ENCODE peak calls at places on chromosomes 4 and X, in ten cellular contexts. C is activated naive CD8-positive, alpha-beta T cell treated with anti-CD3 and anti-CD28 coated beads, Interleukin-2, amount 50 U/mL, for 24 hours; H is NCI-H345; Z is GM12865; E is EH; R is stomach; G is stimulated activated CD8-positive, alpha-beta memory T cell treated with anti-CD3 and anti-CD28 coated beads, Interleukin-7, amount 100 ng/mL, for 4 hours; P is stimulated activated naive B cell treated with anti-CD40 and anti-IgM and Interleukin-4, amounts not matched to agents 10 μg/mL and 1 μg/mL and 100 μg/mL, for 72 hours; A is stimulated activated CD4-positive, alpha-beta T cell treated with anti-CD3 and anti-CD28 coated beads, Interleukin-12 subunit alpha, Interleukin-12 subunit beta, amount 100 ng/mL, for 24 hours; I is ELF-1. N is an unnamed sample.

GRCh38 chr4:18464160-18464559 is 442.6 kb upstream of the LCORL start:
- DNase-seq in H (no peak), G (no peak), E (no peak), R (no peak), P (no peak), A (no peak), Z (no peak), I (no peak), C (no peak), N (no peak)

GRCh38 chr4:82543131-82543530 is 18.7 kb downstream of the TMEM150C start:
- DNase-seq in Z (no peak), E (no peak), R (no peak), C (no peak), A (no peak), H (no peak), I (no peak), G (no peak), P (no peak), N (no peak)

GRCh38 chr4:30454504-30454903 is 265.7 kb upstream of the PCDH7 start:
- DNase-seq in R (no peak), P (no peak), G (no peak), I (no peak), H (no peak), E (no peak), Z (no peak), C (no peak), A (no peak), N (no peak)

GRCh38 chr4:108743021-108743420 is 19.8 kb downstream of the ETNPPL start:
- DNase-seq in R (no peak), G (no peak), C (no peak), E (no peak), I (peak; percentile 13), A (no peak), P (no peak), Z (no peak), H (no peak), N (no peak)

GRCh38 chrX:12895856-12896255 is 10.6 kb upstream of the TLR8 start:
- DNase-seq in G (no peak), P (no peak), A (no peak), E (no peak), C (no peak), R (no peak), H (no peak), Z (no peak), I (no peak), N (no peak)

GRCh38 chr4:128427832-128428366 is 140.3 kb upstream of the PGRMC2 start:
- DNase-seq in R (peak; percentile 49), P (no peak), G (no peak), I (peak; percentile 35), E (peak; percentile 80), A (no peak), H (no peak), Z (peak; percentile 14), C (no peak), N (peak; percentile 88)

GRCh38 chr4:142043509-142043908 is 407.1 kb downstream of the IL15 start:
- DNase-seq in G (no peak), H (no peak), E (peak; percentile 77), Z (no peak), R (no peak), A (no peak), P (no peak), I (no peak), C (no peak), N (peak; percentile 58)

GRCh38 chr4:156294577-156294976 is 340.9 kb upstream of the CTSO start:
- DNase-seq in A (no peak), C (no peak), P (no peak), Z (peak; percentile 28), R (no peak), G (no peak), I (peak; percentile 61), E (peak; percentile 91), H (peak; percentile 32), N (peak; percentile 91)

GRCh38 chr4:123478859-123479345 is 82.3 kb downstream of the SPRY1 start:
- DNase-seq in R (peak; percentile 72), G (no peak), H (no peak), E (peak; percentile 91), C (peak; percentile 34), I (peak; percentile 89), P (no peak), Z (peak; percentile 8), A (no peak), N (peak; percentile 60)

GRCh38 chr4:48739560-48740019 is 40.5 kb downstream of the FRYL start:
- DNase-seq in P (no peak), I (no peak), R (no peak), G (no peak), Z (peak; percentile 56), H (no peak), C (no peak), E (no peak), A (no peak), N (no peak)

GRCh38 chrX:38930474-38930873 is 129.2 kb downstream of the MID1IP1 start:
- DNase-seq in G (no peak), E (no peak), I (no peak), A (no peak), R (no peak), C (no peak), Z (no peak), P (no peak), H (no peak), N (no peak)

GRCh38 chr4:118834070-118834469 is 1.9 kb downstream of the SEC24D start:
- DNase-seq in H (no peak), I (no peak), Z (peak; percentile 51), C (no peak), E (peak; percentile 44), A (no peak), G (no peak), P (no peak), R (no peak), N (peak; percentile 4)

GRCh38 chr4:20354120-20354519 is 102.4 kb downstream of the SLIT2 start:
- DNase-seq in P (no peak), G (no peak), H (no peak), Z (no peak), C (no peak), E (no peak), R (no peak), A (no peak), I (no peak), N (peak; percentile 44)

GRCh38 chr4:184328022-184328736 is 110.5 kb upstream of the ENPP6 start:
- DNase-seq in C (peak; percentile 44), I (no peak), P (peak; percentile 87), E (no peak), Z (peak; percentile 96), R (no peak), H (no peak), G (no peak), A (no peak), N (no peak)

GRCh38 chr4:38762560-38762959 is 20.2 kb downstream of the TLR10 start:
- DNase-seq in A (no peak), I (no peak), G (no peak), Z (peak; percentile 89), C (no peak), R (no peak), E (no peak), H (no peak), P (no peak), N (no peak)

GRCh38 chrX:44058339-44058738 is 85.1 kb upstream of the NDP start:
- DNase-seq in G (no peak), C (no peak), H (no peak), P (no peak), R (no peak), I (no peak), E (no peak), A (no peak), Z (no peak), N (no peak)

GRCh38 chr4:41125558-41126311 is 88.6 kb downstream of the APBB2 start:
- DNase-seq in G (no peak), H (no peak), R (no peak), Z (no peak), C (no peak), I (no peak), A (no peak), E (peak; percentile 55), P (no peak), N (no peak)

GRCh38 chr4:16265820-16266219 is 39.5 kb upstream of the TAPT1 start:
- DNase-seq in I (no peak), Z (no peak), H (no peak), A (no peak), R (no peak), P (no peak), C (no peak), E (no peak), G (no peak), N (no peak)

GRCh38 chr4:80500593-80500992 is 165.1 kb downstream of the CFAP299 start:
- DNase-seq in G (no peak), I (no peak), P (no peak), C (no peak), E (peak; percentile 4), R (no peak), H (no peak), A (no peak), Z (no peak), N (no peak)

GRCh38 chrX:10518073-10518472 is 102.3 kb downstream of the MID1 start:
- DNase-seq in P (no peak), I (no peak), R (no peak), A (no peak), H (no peak), Z (no peak), G (no peak), C (no peak), E (no peak), N (no peak)

GRCh38 chrX:82458207-82458754 is 1049.8 kb upstream of the POU3F4 start:
- DNase-seq in I (no peak), C (no peak), G (no peak), E (no peak), R (no peak), H (no peak), Z (no peak), A (no peak), P (no peak), N (no peak)

GRCh38 chr4:150140774-150141400 is 62.6 kb downstream of the DCLK2 start:
- DNase-seq in E (peak; percentile 81), A (no peak), H (no peak), R (no peak), G (no peak), P (no peak), Z (no peak), C (no peak), I (no peak), N (peak; percentile 84)

GRCh38 chrX:124098089-124098488 is 136.6 kb downstream of the STAG2 start:
- DNase-seq in I (no peak), A (no peak), H (peak; percentile 23), Z (peak; percentile 21), G (no peak), P (no peak), E (peak; percentile 39), R (no peak), C (no peak), N (peak; percentile 46)

GRCh38 chr4:99808260-99808857 is 8.3 kb upstream of the DAPP1 start:
- DNase-seq in Z (peak; percentile 80), R (peak; percentile 71), A (peak; percentile 45), P (peak; percentile 66), G (peak; percentile 60), I (peak; percentile 79), H (peak; percentile 45), E (peak; percentile 21), C (peak; percentile 71), N (peak; percentile 25)

GRCh38 chr4:148196168-148196567 is 246.0 kb downstream of the NR3C2 start:
- DNase-seq in G (no peak), H (peak; percentile 15), Z (no peak), E (peak; percentile 6), P (no peak), R (no peak), C (no peak), I (no peak), A (no peak), N (peak; percentile 46)

GRCh38 chr4:150280081-150280950 is 202.1 kb downstream of the DCLK2 start:
- DNase-seq in P (no peak), Z (no peak), E (peak; percentile 95), I (peak; percentile 55), H (no peak), G (no peak), R (no peak), A (no peak), C (no peak), N (peak; percentile 95)

GRCh38 chr4:130336585-130337217 is 1240.7 kb downstream of the C4orf33 start:
- DNase-seq in P (no peak), Z (peak; percentile 19), E (no peak), G (no peak), I (no peak), A (no peak), C (no peak), R (no peak), H (peak; percentile 1), N (peak; percentile 1)

GRCh38 chr4:76809594-76810305 is 88.2 kb downstream of the SOWAHB start:
- DNase-seq in C (no peak), E (peak; percentile 75), H (no peak), R (no peak), P (no peak), Z (no peak), A (no peak), I (no peak), G (no peak), N (no peak)